ENCODE peak calls at places on chromosomes 5 and 9, in ten cellular contexts. N, K, Y, I, U, W, J, S, T and G are unnamed samples.

GRCh38 chr9:125591888-125592287 is 115.1 kb downstream of the MAPKAP1 start:
- DNase-seq in N (no peak), K (no peak), Y (no peak), I (no peak), U (no peak), W (no peak), J (no peak), S (no peak), T (no peak), G (no peak)

GRCh38 chr9:112945620-112946208 is 55.0 kb upstream of the SLC46A2 start:
- DNase-seq in N (no peak), K (no peak), Y (no peak), I (no peak), U (peak; percentile 87), W (no peak), J (no peak), S (no peak), T (no peak), G (peak; percentile 5)

GRCh38 chr9:127161081-127161621 is 38.7 kb upstream of the ANGPTL2 start:
- DNase-seq in N (no peak), K (no peak), Y (no peak), I (peak; percentile 46), U (no peak), W (no peak), J (no peak), S (no peak), T (peak; percentile 53), G (no peak)

GRCh38 chr9:4620046-4620765 is 41.9 kb upstream of the PLPP6 start:
- DNase-seq in N (no peak), K (no peak), Y (no peak), I (no peak), U (peak; percentile 17), W (no peak), J (no peak), S (no peak), T (no peak), G (no peak)

GRCh38 chr5:158537343-158537742 is 562.4 kb downstream of the EBF1 start:
- DNase-seq in N (no peak), K (no peak), Y (no peak), I (no peak), U (peak; percentile 31), W (no peak), J (no peak), S (no peak), T (no peak), G (no peak)

GRCh38 chr5:114434396-114435219 is 72.7 kb downstream of the KCNN2 start:
- DNase-seq in N (no peak), K (no peak), Y (no peak), I (no peak), U (no peak), W (no peak), J (no peak), S (no peak), T (no peak), G (peak; percentile 18)

GRCh38 chr9:135090547-135090946 is 3.1 kb downstream of the OLFM1 start:
- DNase-seq in N (no peak), K (no peak), Y (no peak), I (no peak), U (no peak), W (no peak), J (no peak), S (peak; percentile 10), T (no peak), G (no peak)

GRCh38 chr5:52356311-52356918 is 431.3 kb upstream of the ITGA1 start:
- DNase-seq in N (no peak), K (no peak), Y (peak; percentile 54), I (no peak), U (peak; percentile 59), W (no peak), J (no peak), S (peak; percentile 7), T (no peak), G (no peak)

GRCh38 chr5:142009886-142010285 is 2.9 kb downstream of the GNPDA1 start:
- DNase-seq in N (no peak), K (no peak), Y (peak; percentile 86), I (no peak), U (no peak), W (no peak), J (no peak), S (no peak), T (no peak), G (no peak)

GRCh38 chr5:142003266-142003800 is 9.5 kb downstream of the GNPDA1 start:
- DNase-seq in N (no peak), K (no peak), Y (no peak), I (no peak), U (no peak), W (no peak), J (no peak), S (no peak), T (no peak), G (no peak)

GRCh38 chr5:142007237-142007544 is 5.6 kb downstream of the GNPDA1 start:
- DNase-seq in N (no peak), K (no peak), Y (no peak), I (no peak), U (no peak), W (no peak), J (no peak), S (no peak), T (no peak), G (no peak)

GRCh38 chr5:142008813-142009212 is 4.0 kb downstream of the GNPDA1 start:
- DNase-seq in N (no peak), K (no peak), Y (no peak), I (no peak), U (no peak), W (no peak), J (no peak), S (no peak), T (no peak), G (no peak)

GRCh38 chr5:142006363-142007236 is 6.2 kb downstream of the GNPDA1 start:
- DNase-seq in N (no peak), K (no peak), Y (peak; percentile 27), I (no peak), U (no peak), W (no peak), J (no peak), S (no peak), T (no peak), G (no peak)
- H3K36me3 ChIP-seq in N (peaks cover 76% of the 10 kb centered on the region), K (no peaks in the 10 kb centered on the region), Y (peaks cover 15% of the 10 kb centered on the region), I (peaks cover 44% of the 10 kb centered on the region), U (peaks cover 46% of the 10 kb centered on the region), W (peaks cover 69% of the 10 kb centered on the region), J (no peaks in the 10 kb centered on the region), S (peaks cover 25% of the 10 kb centered on the region), T (peaks cover 19% of the 10 kb centered on the region), G (no peaks in the 10 kb centered on the region)

DNA sequence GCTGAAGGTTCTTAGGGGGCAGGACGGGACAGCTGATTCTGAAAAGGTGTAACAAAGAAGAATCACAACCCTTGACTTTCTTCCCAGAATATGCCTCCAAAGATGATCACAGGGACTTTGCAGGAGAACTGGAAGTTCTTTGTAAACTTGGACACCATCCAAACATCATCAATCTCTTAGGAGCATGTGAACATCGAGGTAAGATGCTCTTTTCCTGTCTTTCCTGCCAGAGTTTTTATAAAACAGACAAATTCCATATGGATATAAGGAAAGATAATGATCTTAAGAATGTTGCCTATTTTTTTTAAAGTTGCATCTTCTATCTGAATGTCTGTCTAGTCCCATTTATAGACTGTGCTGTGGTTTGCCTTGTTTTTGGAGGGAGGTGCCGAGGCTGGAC is 87.9 kb downstream of the EQTN start:
- DNase-seq in N (no peak), K (no peak), Y (no peak), I (no peak), U (no peak), W (no peak), J (no peak), S (no peak), T (no peak), G (no peak)
- H3K36me3 ChIP-seq in N (peaks cover 15% of the 10 kb centered on the region), K (no peaks in the 10 kb centered on the region), Y (no peaks in the 10 kb centered on the region), I (peaks cover 13% of the 10 kb centered on the region), U (no peaks in the 10 kb centered on the region), W (no peaks in the 10 kb centered on the region), J (no peaks in the 10 kb centered on the region), S (no peaks in the 10 kb centered on the region), T (no peaks in the 10 kb centered on the region), G (no peaks in the 10 kb centered on the region)

GRCh38 chr5:145872486-145872885 is 328 bp downstream of the GRXCR2 start:
- DNase-seq in N (no peak), K (no peak), Y (no peak), I (no peak), U (no peak), W (no peak), J (no peak), S (no peak), T (no peak), G (no peak)

GRCh38 chr5:145863005-145863404 is 9.8 kb downstream of the GRXCR2 start:
- DNase-seq in N (no peak), K (no peak), Y (no peak), I (no peak), U (no peak), W (no peak), J (no peak), S (no peak), T (no peak), G (no peak)

GRCh38 chr5:145872914-145873313 is at the start of gene GRXCR2:
- DNase-seq in N (no peak), K (no peak), Y (no peak), I (no peak), U (no peak), W (no peak), J (no peak), S (no peak), T (no peak), G (no peak)

GRCh38 chr5:145869753-145870152 is 3.1 kb downstream of the GRXCR2 start:
- DNase-seq in N (no peak), K (no peak), Y (no peak), I (no peak), U (no peak), W (no peak), J (no peak), S (no peak), T (no peak), G (no peak)

DNA sequence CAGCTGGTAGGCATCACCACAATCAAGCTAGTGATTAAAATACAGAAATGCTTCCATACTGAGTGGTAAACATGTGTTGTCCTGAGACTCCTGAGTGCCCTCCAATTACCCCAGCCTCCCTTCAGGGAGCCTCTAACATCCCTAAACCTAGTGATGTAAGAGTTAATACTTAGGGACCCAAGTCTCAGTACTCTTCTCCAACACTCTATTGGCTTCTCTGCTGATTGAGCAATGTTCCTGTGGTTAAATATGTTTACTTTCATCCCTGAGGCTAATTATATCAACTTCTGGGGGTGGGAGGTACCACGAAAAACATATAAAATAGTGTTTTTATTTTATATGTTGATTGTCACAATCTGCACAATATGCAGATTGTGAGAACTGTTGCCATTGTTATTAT is 5.0 kb downstream of the GRXCR2 start:
- DNase-seq in N (no peak), K (no peak), Y (no peak), I (no peak), U (no peak), W (no peak), J (no peak), S (peak; percentile 30), T (no peak), G (no peak)
- H3K36me3 ChIP-seq in N (no peaks in the 10 kb centered on the region), K (no peaks in the 10 kb centered on the region), Y (no peaks in the 10 kb centered on the region), I (no peaks in the 10 kb centered on the region), U (no peaks in the 10 kb centered on the region), W (no peaks in the 10 kb centered on the region), J (no peaks in the 10 kb centered on the region), S (no peaks in the 10 kb centered on the region), T (no peaks in the 10 kb centered on the region), G (no peaks in the 10 kb centered on the region)

DNA sequence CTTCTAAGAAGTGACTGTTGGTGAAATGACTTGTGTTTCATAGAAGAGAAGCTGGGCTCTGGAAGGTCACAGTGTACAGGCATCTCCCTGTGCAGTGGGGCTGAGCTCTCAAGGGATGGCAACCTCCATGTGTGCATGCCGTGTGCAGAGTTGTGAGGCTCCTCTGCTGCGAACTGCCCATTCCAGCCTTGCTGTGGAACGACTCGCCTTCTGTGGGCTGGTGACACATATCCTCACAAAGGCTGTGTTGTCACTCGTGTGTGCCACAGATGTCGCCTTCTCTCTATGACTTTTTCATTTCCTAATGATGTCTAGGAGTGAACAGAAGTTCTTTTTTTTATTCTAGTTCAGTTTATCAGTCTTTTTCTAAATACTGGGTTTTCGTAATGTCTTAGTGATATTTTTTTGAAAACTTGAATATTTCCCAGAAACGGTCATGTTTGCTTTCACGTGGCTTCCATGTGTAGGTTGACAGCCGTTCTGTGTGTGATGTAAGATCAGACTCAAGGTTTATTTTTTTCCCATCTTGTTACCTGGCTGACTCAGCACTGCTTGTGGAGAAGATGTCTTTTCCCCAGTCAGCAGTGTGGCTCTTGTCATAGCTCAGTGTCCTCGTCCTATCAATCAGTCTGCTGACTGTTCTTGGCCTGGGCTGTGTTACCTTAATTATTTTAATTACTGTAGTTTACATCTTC is 57.3 kb upstream of the CACNA1B start:
- DNase-seq in N (no peak), K (no peak), Y (no peak), I (no peak), U (no peak), W (no peak), J (no peak), S (no peak), T (no peak), G (no peak)
- H3K36me3 ChIP-seq in N (peaks cover 74% of the 10 kb centered on the region), K (no peaks in the 10 kb centered on the region), Y (no peaks in the 10 kb centered on the region), I (peaks cover 79% of the 10 kb centered on the region), U (peaks cover 33% of the 10 kb centered on the region), W (peaks cover 39% of the 10 kb centered on the region), J (peaks cover 8% of the 10 kb centered on the region), S (peaks cover 25% of the 10 kb centered on the region), T (peaks cover 60% of the 10 kb centered on the region), G (peaks cover 46% of the 10 kb centered on the region)